ENCODE peak calls at places on chromosomes 1 and 21, in six cellular contexts. One of them, this sample, is unnamed.

GRCh38 chr1:63148825-63149645 is 173.3 kb upstream of the FOXD3 start:
- DNase-seq in HFF-Myc: peak
- DNase-seq in transverse colon: no peak
- DNase-seq in A673: peak
- DNase-seq in IMR-90: peak
- DNase-seq in cardiac fibroblast: peak
- DNase-seq in this sample: no peak

GRCh38 chr21:32412162-32412997 is at the start of gene EVA1C:
- DNase-seq in cardiac fibroblast: peak
- DNase-seq in HFF-Myc: no peak
- DNase-seq in A673: peak
- DNase-seq in transverse colon: peak
- DNase-seq in IMR-90: peak
- DNase-seq in this sample: no peak

GRCh38 chr1:115969509-115969908 is 6.8 kb upstream of the SLC22A15 start:
- DNase-seq in IMR-90: no peak
- DNase-seq in cardiac fibroblast: no peak
- DNase-seq in HFF-Myc: no peak
- DNase-seq in A673: peak
- DNase-seq in transverse colon: no peak
- DNase-seq in this sample: no peak

GRCh38 chr21:39690454-39690853 is 54.5 kb upstream of the IGSF5 start:
- DNase-seq in A673: no peak
- DNase-seq in HFF-Myc: no peak
- DNase-seq in cardiac fibroblast: no peak
- DNase-seq in transverse colon: no peak
- DNase-seq in IMR-90: no peak
- DNase-seq in this sample: no peak

GRCh38 chr1:186974774-186975181 is 146.0 kb downstream of the PLA2G4A start:
- DNase-seq in transverse colon: no peak
- DNase-seq in IMR-90: peak
- DNase-seq in HFF-Myc: peak
- DNase-seq in cardiac fibroblast: peak
- DNase-seq in A673: peak
- DNase-seq in this sample: peak

GRCh38 chr1:34985063-34985770 is at the start of gene TMEM35B:
- DNase-seq in transverse colon: peak
- DNase-seq in IMR-90: peak
- DNase-seq in cardiac fibroblast: peak
- DNase-seq in HFF-Myc: no peak
- DNase-seq in A673: peak
- DNase-seq in this sample: peak

GRCh38 chr21:39452965-39453332 is 1.2 kb downstream of the SH3BGR start:
- DNase-seq in IMR-90: no peak
- DNase-seq in A673: no peak
- DNase-seq in HFF-Myc: no peak
- DNase-seq in transverse colon: no peak
- DNase-seq in cardiac fibroblast: no peak
- DNase-seq in this sample: no peak

GRCh38 chr1:41713557-41714327 is 205.0 kb downstream of the HIVEP3 start:
- DNase-seq in A673: peak
- DNase-seq in HFF-Myc: peak
- DNase-seq in IMR-90: peak
- DNase-seq in transverse colon: no peak
- DNase-seq in cardiac fibroblast: peak
- DNase-seq in this sample: no peak

GRCh38 chr1:107530543-107530942 is 389.7 kb downstream of the NTNG1 start:
- DNase-seq in A673: no peak
- DNase-seq in IMR-90: no peak
- DNase-seq in cardiac fibroblast: no peak
- DNase-seq in transverse colon: peak
- DNase-seq in HFF-Myc: no peak
- DNase-seq in this sample: no peak

GRCh38 chr1:31957701-31958674 is 19.8 kb upstream of the PTP4A2 start:
- DNase-seq in A673: no peak
- DNase-seq in cardiac fibroblast: no peak
- DNase-seq in IMR-90: no peak
- DNase-seq in transverse colon: no peak
- DNase-seq in HFF-Myc: no peak
- DNase-seq in this sample: no peak

GRCh38 chr1:212928323-212929281 is 21.7 kb upstream of the VASH2 start:
- DNase-seq in HFF-Myc: no peak
- DNase-seq in A673: no peak
- DNase-seq in IMR-90: peak
- DNase-seq in cardiac fibroblast: peak
- DNase-seq in transverse colon: no peak
- DNase-seq in this sample: no peak

GRCh38 chr1:115643219-115643618 is 1.4 kb downstream of the VANGL1 start:
- DNase-seq in transverse colon: no peak
- DNase-seq in IMR-90: no peak
- DNase-seq in HFF-Myc: no peak
- DNase-seq in A673: no peak
- DNase-seq in cardiac fibroblast: no peak
- DNase-seq in this sample: no peak

GRCh38 chr21:43020177-43020576 is 45.8 kb downstream of the PKNOX1 start:
- DNase-seq in cardiac fibroblast: no peak
- DNase-seq in A673: no peak
- DNase-seq in HFF-Myc: no peak
- DNase-seq in IMR-90: no peak
- DNase-seq in transverse colon: no peak
- DNase-seq in this sample: no peak

GRCh38 chr1:117368116-117369108 is 1.2 kb downstream of the MAN1A2 start:
- DNase-seq in cardiac fibroblast: peak
- DNase-seq in IMR-90: peak
- DNase-seq in transverse colon: no peak
- DNase-seq in A673: peak
- DNase-seq in HFF-Myc: no peak
- DNase-seq in this sample: no peak

GRCh38 chr1:82565546-82565945 is 764.8 kb downstream of the ADGRL2 start:
- DNase-seq in A673: peak
- DNase-seq in HFF-Myc: peak
- DNase-seq in cardiac fibroblast: peak
- DNase-seq in IMR-90: peak
- DNase-seq in transverse colon: no peak
- DNase-seq in this sample: no peak

GRCh38 chr1:234297668-234298067 is 75.6 kb upstream of the COA6 start:
- DNase-seq in IMR-90: no peak
- DNase-seq in transverse colon: no peak
- DNase-seq in HFF-Myc: no peak
- DNase-seq in A673: no peak
- DNase-seq in cardiac fibroblast: no peak
- DNase-seq in this sample: no peak

GRCh38 chr21:38916214-38916964 is 110.7 kb downstream of the ETS2 start:
- DNase-seq in transverse colon: peak
- DNase-seq in HFF-Myc: no peak
- DNase-seq in A673: no peak
- DNase-seq in cardiac fibroblast: no peak
- DNase-seq in IMR-90: no peak
- DNase-seq in this sample: no peak

DNA sequence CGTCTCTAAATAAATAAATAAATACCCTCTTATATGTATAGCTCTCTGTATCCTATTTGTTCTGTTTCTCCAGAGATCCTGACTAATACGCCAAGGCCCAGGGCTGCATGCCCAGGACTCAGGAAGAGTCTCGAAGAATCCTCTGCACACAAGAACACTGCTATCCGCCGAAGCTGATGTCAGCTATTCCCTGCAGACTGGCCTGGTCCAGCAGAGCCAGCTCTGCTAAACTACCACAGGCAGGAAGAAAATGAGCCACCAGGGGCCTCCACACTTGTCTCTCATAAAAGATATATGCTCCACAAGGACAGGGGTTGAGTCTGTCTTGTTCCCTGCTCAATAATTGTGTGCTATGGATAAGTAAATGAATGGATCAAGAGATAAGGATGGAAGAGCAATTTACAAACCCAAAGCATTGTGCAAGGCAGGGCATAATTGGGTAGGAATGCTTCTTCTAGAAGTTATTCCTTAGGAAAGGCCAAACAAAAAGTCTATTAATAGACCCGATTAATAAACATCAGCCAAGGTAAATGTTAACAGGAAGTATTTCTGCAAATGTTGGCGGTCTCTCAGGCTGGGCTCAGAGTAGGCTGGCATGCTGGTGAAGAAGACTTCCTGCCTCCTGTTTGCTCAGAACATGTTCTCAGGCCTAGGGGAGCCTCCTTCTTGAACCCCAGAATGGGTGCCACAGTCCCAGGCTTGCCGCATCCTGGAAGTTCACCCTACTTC is 26.3 kb upstream of the MAN1C1 start:
- DNase-seq in HFF-Myc: no peak
- DNase-seq in A673: no peak
- DNase-seq in transverse colon: no peak
- DNase-seq in IMR-90: peak
- DNase-seq in cardiac fibroblast: peak
- DNase-seq in this sample: no peak
- TF ChIP-seq CTCF in HFF-Myc: no peak
- TF ChIP-seq CTCF in A673: no peak
- TF ChIP-seq CTCF in transverse colon: no peak
- TF ChIP-seq CTCF in IMR-90: peak
- TF ChIP-seq CTCF in cardiac fibroblast: peak
- TF ChIP-seq CTCF in this sample: peak

GRCh38 chr1:157734328-157734727 is 33.8 kb upstream of the FCRL3 start:
- DNase-seq in transverse colon: no peak
- DNase-seq in A673: no peak
- DNase-seq in cardiac fibroblast: no peak
- DNase-seq in HFF-Myc: no peak
- DNase-seq in IMR-90: no peak
- DNase-seq in this sample: no peak

DNA sequence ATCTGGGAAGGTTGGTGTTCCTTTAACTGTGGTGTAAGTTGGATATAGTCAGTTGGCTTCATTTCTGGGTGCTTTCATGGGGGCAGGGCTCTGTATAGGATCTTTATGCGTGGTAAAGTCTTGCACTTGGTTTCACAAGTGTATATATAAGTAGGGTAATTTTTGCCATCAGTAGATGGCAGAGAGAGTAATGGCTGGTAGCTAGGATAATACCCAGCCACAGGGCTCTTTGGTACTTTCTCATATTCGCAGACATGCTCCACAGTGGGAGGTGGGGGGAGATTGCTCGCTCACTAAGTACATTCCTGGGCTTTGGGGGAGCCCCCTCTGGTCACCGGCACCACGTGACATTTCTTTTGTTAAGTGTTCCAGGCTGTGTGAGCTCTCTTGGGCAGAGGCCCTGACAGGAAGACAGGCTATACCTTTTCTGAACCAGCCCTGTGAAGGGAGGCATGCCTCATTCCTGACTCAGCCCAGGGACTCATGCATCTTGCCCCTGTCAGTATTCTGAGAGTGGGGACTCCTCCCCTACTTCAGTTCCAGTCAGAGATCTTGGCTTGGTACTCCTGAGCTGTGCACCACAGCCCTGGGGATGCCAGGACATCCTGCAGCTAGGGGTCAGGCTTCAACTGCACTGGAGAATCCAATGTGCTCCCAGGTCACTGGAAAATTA is 37.6 kb downstream of the FCRL2 start:
- DNase-seq in A673: no peak
- DNase-seq in IMR-90: no peak
- DNase-seq in transverse colon: no peak
- DNase-seq in HFF-Myc: no peak
- DNase-seq in cardiac fibroblast: no peak
- DNase-seq in this sample: no peak
- TF ChIP-seq CTCF in A673: no peak
- TF ChIP-seq CTCF in IMR-90: no peak
- TF ChIP-seq CTCF in transverse colon: no peak
- TF ChIP-seq CTCF in HFF-Myc: no peak
- TF ChIP-seq CTCF in cardiac fibroblast: no peak
- TF ChIP-seq CTCF in this sample: no peak

DNA sequence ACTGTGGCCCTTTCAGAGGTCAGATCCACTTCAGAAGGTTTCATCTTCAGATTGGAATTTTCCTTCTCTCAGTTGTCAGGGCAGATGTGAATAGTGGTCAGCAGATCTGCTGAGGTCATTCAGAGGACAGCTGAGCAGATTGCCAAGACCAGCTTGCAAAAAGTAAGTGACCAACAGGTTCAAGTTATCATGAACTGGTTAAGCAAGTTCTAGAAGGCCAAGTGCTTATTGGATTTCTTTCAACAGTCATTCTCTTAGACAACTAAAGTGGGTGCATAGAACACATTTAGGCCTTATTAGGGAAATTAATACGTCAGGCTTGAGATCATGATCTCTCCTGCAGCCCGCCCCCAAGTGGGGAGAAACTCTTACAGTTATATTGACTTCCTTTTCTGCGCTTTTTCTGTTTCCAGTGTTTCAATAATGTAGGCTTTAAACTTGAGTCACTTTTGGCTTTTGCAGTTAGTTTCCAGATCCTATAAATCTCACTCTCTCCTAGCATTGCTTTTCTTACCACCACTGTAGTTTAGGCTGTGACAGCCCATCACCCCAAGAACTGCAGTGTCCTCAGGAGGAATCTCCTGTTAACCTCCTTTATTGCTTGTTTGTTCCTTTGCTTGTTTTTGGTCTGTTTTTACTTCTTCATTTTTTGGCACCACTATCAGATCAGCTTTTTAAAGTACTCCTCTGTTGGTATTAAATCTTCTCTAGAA is 96.4 kb downstream of the C1orf21 start:
- DNase-seq in A673: no peak
- DNase-seq in IMR-90: peak
- DNase-seq in HFF-Myc: no peak
- DNase-seq in transverse colon: peak
- DNase-seq in cardiac fibroblast: peak
- DNase-seq in this sample: peak
- TF ChIP-seq CTCF in A673: no peak
- TF ChIP-seq CTCF in IMR-90: no peak
- TF ChIP-seq CTCF in HFF-Myc: no peak
- TF ChIP-seq CTCF in transverse colon: no peak
- TF ChIP-seq CTCF in cardiac fibroblast: no peak
- TF ChIP-seq CTCF in this sample: peak

GRCh38 chr1:83995649-83996048 is 3.3 kb downstream of the TTLL7 start:
- DNase-seq in A673: no peak
- DNase-seq in IMR-90: no peak
- DNase-seq in HFF-Myc: no peak
- DNase-seq in transverse colon: no peak
- DNase-seq in cardiac fibroblast: no peak
- DNase-seq in this sample: no peak

GRCh38 chr1:83994111-83994510 is 4.8 kb downstream of the TTLL7 start:
- DNase-seq in HFF-Myc: no peak
- DNase-seq in A673: no peak
- DNase-seq in IMR-90: no peak
- DNase-seq in transverse colon: no peak
- DNase-seq in cardiac fibroblast: no peak
- DNase-seq in this sample: no peak

GRCh38 chr1:83996175-83996574 is 2.8 kb downstream of the TTLL7 start:
- DNase-seq in cardiac fibroblast: no peak
- DNase-seq in HFF-Myc: no peak
- DNase-seq in IMR-90: peak
- DNase-seq in A673: peak
- DNase-seq in transverse colon: no peak
- DNase-seq in this sample: no peak

GRCh38 chr1:83985048-83985447 is 13.9 kb downstream of the TTLL7 start:
- DNase-seq in IMR-90: no peak
- DNase-seq in HFF-Myc: no peak
- DNase-seq in A673: no peak
- DNase-seq in transverse colon: no peak
- DNase-seq in cardiac fibroblast: no peak
- DNase-seq in this sample: no peak

DNA sequence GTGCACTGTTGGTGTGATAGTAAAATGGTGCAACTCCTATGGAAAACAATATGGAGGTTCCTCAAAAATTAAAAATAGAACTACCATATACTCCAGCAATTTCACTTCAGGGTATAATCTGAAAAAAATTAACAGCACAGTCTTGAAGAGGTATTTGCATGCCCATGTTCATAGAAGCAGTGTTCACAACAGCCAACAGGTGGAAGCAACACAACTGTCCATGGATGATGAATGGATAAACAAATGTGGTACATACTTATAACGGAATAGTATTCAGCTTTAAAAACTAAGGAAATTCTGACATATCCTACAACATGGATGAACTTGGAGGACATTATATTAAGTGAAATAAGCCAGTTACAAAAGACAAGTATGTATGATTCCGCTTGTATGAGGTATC is 8.2 kb downstream of the TTLL7 start:
- DNase-seq in A673: no peak
- DNase-seq in IMR-90: no peak
- DNase-seq in transverse colon: no peak
- DNase-seq in cardiac fibroblast: no peak
- DNase-seq in HFF-Myc: no peak
- DNase-seq in this sample: no peak
- TF ChIP-seq CTCF in A673: no peak
- TF ChIP-seq CTCF in IMR-90: no peak
- TF ChIP-seq CTCF in transverse colon: no peak
- TF ChIP-seq CTCF in cardiac fibroblast: no peak
- TF ChIP-seq CTCF in HFF-Myc: no peak
- TF ChIP-seq CTCF in this sample: no peak

This sample was measured in AG09319.